ENCODE peak calls at places on chromosome 9, in six cellular contexts. C is HepG2; V is tibial artery; L is effector memory CD4-positive, alpha-beta T cell; W is neuronal stem cell; P is pancreas. Z is an unnamed sample.
A peak's percentile ranks its signal among the peaks of the same experiment; 100 is the strongest.

GRCh38 chr9:112078432-112078831 is 96.7 kb downstream of the SUSD1 start:
- DNase-seq in W (no peak), C (no peak), L (no peak), P (no peak), V (no peak), Z (no peak)

GRCh38 chr9:76390656-76391055 is 3.6 kb downstream of the RFK start:
- DNase-seq in W (no peak), L (no peak), V (no peak), P (no peak), C (no peak), Z (no peak)

GRCh38 chr9:130372057-130372456 is 72.7 kb upstream of the ASS1 start:
- DNase-seq in W (no peak), C (no peak), L (no peak), P (no peak), V (no peak), Z (no peak)

GRCh38 chr9:89426389-89426961 is 71.4 kb downstream of the SEMA4D start:
- DNase-seq in V (no peak), C (no peak), P (no peak), L (no peak), W (no peak), Z (peak; percentile 46)

GRCh38 chr9:99056876-99057664 is 47.8 kb upstream of the TGFBR1 start:
- DNase-seq in P (no peak), C (no peak), V (no peak), L (no peak), W (no peak), Z (no peak)

GRCh38 chr9:101131326-101131725 is 102.8 kb downstream of the PLPPR1 start:
- DNase-seq in C (no peak), L (no peak), P (no peak), W (no peak), V (no peak), Z (no peak)

GRCh38 chr9:8822667-8823025 is 1023.1 kb upstream of the DMAC1 start:
- DNase-seq in C (peak; percentile 9), W (no peak), L (no peak), P (no peak), V (no peak), Z (no peak)

GRCh38 chr9:76761448-76761847 is 2.8 kb upstream of the PCA3 start:
- DNase-seq in L (no peak), W (no peak), P (no peak), V (no peak), C (no peak), Z (no peak)

GRCh38 chr9:133171161-133171955 is 7.6 kb upstream of the GBGT1 start:
- DNase-seq in L (no peak), W (no peak), P (no peak), C (no peak), V (no peak), Z (no peak)
- H3K4me1 ChIP-seq in L (no peaks in the 10 kb centered on the region), W (peaks cover 3% of the 10 kb centered on the region), P (no peaks in the 10 kb centered on the region), C (no peaks in the 10 kb centered on the region), V (no peaks in the 10 kb centered on the region), Z (no peaks in the 10 kb centered on the region)

GRCh38 chr9:68974901-68975300 is 39.0 kb downstream of the PRKACG start:
- DNase-seq in V (no peak), W (no peak), L (no peak), C (no peak), P (no peak), Z (no peak)
- H3K4me3 ChIP-seq in V (peak overlapping the region; percentile 23), W (no peak overlapping the region), L (no peak overlapping the region), C (no peak overlapping the region), P (no peak overlapping the region), Z (no peak overlapping the region)

GRCh38 chr9:33103381-33104110 is 27.1 kb upstream of the SMU1 start:
- DNase-seq in C (no peak), V (no peak), P (no peak), W (no peak), L (no peak), Z (no peak)
- H3K4me1 ChIP-seq in C (peaks cover 27% of the 10 kb centered on the region), V (no peaks in the 10 kb centered on the region), P (peaks cover 9% of the 10 kb centered on the region), W (no peaks in the 10 kb centered on the region), L (no peaks in the 10 kb centered on the region), Z (peaks cover 26% of the 10 kb centered on the region)

DNA sequence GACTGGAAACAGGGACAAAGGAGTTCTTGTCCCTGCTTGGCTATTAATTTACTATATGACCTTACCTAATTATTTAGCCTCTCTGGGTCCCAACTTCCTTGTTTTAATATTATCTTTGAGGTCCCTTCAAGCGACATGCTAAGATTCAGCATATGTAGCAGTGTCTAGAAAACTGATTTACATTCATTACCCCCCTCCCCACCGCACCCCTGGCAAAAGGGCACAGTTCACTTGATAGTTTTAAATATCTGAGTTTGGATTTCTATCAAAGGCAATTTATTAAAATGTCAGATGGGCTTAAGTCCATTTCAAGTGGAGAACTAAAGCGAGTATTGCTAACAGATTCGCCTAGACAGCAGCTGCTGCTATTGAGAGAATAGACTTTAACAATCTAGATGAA is 3.9 kb downstream of the CEMIP2 start:
- DNase-seq in C (no peak), W (no peak), L (no peak), V (no peak), P (no peak), Z (no peak)
- H3K4me3 ChIP-seq in C (peak overlapping the region; percentile 99), W (peak overlapping the region; percentile 86), L (peak overlapping the region; percentile 31), V (no peak overlapping the region), P (no peak overlapping the region), Z (no peak overlapping the region)

DNA sequence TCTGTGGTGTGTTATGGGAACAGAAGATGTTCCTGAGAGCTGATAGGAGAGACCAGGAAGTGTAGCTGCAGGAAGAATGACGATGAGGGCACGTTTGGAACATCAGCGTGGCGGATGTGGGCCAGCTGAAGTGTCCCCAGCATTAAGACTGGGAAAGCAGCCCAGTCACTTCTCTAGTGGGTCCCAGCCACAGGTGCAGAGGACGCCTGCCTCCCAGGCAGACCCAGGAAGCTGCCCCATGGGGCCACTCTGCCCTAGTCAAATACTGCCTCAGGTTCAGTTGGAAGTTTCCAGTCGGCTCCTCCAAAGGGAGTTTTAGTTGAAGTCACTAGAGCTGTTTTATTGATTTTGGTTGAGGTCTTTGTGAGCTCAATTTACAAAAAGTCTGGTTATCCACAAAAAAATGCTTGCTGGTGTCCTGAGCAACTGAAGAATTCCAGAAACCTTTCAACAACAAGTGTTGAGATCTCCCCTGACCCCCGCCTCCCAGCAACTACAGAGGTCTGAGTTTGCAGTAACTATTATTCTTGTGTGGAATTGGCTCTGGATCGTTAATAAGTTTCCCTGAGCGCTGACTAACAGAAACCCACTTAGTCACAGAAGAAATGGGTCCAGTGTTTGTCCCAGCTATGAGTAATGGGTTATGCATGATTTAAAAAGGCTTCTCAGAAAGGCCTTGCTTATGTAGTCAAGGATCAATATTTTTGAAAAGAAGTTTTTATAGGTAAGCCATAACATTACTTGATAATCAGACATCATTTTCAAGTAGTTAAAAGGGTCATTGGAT is 294.1 kb downstream of the FANCC start:
- DNase-seq in V (no peak), W (no peak), P (peak; percentile 73), L (no peak), C (peak; percentile 95), Z (no peak)
- H3K4me1 ChIP-seq in V (no peaks in the 10 kb centered on the region), W (peaks cover 26% of the 10 kb centered on the region), P (peaks cover 90% of the 10 kb centered on the region), L (no peaks in the 10 kb centered on the region), C (peaks cover 99% of the 10 kb centered on the region), Z (peaks cover 46% of the 10 kb centered on the region)